ENCODE peak calls at places on chromosome 1, in nine cellular contexts. One of them, this sample, is unnamed.

GRCh38 chr1:186681806-186682205 is 1.6 kb upstream of the PTGS2 start:
- DNase-seq in prostate gland: no peak
- DNase-seq in B cell: no peak
- DNase-seq in lung: no peak
- DNase-seq in lower lobe of right lung: no peak
- DNase-seq in IMR-90: peak
- DNase-seq in upper lobe of right lung: no peak
- DNase-seq in neural crest cell: no peak
- DNase-seq in endothelial cell: no peak
- DNase-seq in this sample: no peak

GRCh38 chr1:30758785-30759380 is 1.3 kb upstream of the LAPTM5 start:
- DNase-seq in prostate gland: no peak
- DNase-seq in B cell: no peak
- DNase-seq in lung: no peak
- DNase-seq in lower lobe of right lung: no peak
- DNase-seq in IMR-90: no peak
- DNase-seq in upper lobe of right lung: no peak
- DNase-seq in neural crest cell: no peak
- DNase-seq in endothelial cell: no peak
- DNase-seq in this sample: peak

GRCh38 chr1:185528084-185528656 is 206.0 kb upstream of the HMCN1 start:
- DNase-seq in prostate gland: no peak
- DNase-seq in B cell: no peak
- DNase-seq in lung: no peak
- DNase-seq in lower lobe of right lung: no peak
- DNase-seq in IMR-90: no peak
- DNase-seq in upper lobe of right lung: no peak
- DNase-seq in neural crest cell: no peak
- DNase-seq in endothelial cell: no peak
- DNase-seq in this sample: no peak

GRCh38 chr1:111778541-111779051 is 22.9 kb downstream of the DDX20 start:
- DNase-seq in prostate gland: no peak
- DNase-seq in B cell: no peak
- DNase-seq in lung: no peak
- DNase-seq in lower lobe of right lung: no peak
- DNase-seq in IMR-90: no peak
- DNase-seq in upper lobe of right lung: no peak
- DNase-seq in neural crest cell: no peak
- DNase-seq in endothelial cell: no peak
- DNase-seq in this sample: no peak

GRCh38 chr1:26694597-26695416 is 1.0 kb upstream of the ARID1A start:
- DNase-seq in prostate gland: no peak
- DNase-seq in B cell: no peak
- DNase-seq in lung: no peak
- DNase-seq in lower lobe of right lung: no peak
- DNase-seq in IMR-90: no peak
- DNase-seq in upper lobe of right lung: no peak
- DNase-seq in neural crest cell: no peak
- DNase-seq in endothelial cell: no peak
- DNase-seq in this sample: peak

GRCh38 chr1:214928574-214928973 is 154.0 kb upstream of the KCNK2 start:
- DNase-seq in prostate gland: no peak
- DNase-seq in B cell: no peak
- DNase-seq in lung: no peak
- DNase-seq in lower lobe of right lung: no peak
- DNase-seq in IMR-90: no peak
- DNase-seq in upper lobe of right lung: no peak
- DNase-seq in neural crest cell: no peak
- DNase-seq in endothelial cell: no peak
- DNase-seq in this sample: no peak

GRCh38 chr1:218815076-218815475 is 358.6 kb upstream of the LYPLAL1 start:
- DNase-seq in prostate gland: no peak
- DNase-seq in B cell: no peak
- DNase-seq in lung: no peak
- DNase-seq in lower lobe of right lung: no peak
- DNase-seq in IMR-90: no peak
- DNase-seq in upper lobe of right lung: no peak
- DNase-seq in neural crest cell: no peak
- DNase-seq in endothelial cell: no peak
- DNase-seq in this sample: no peak

GRCh38 chr1:10692401-10693021 is 103.9 kb downstream of the CASZ1 start:
- DNase-seq in prostate gland: peak
- DNase-seq in B cell: peak
- DNase-seq in lung: peak
- DNase-seq in lower lobe of right lung: peak
- DNase-seq in IMR-90: no peak
- DNase-seq in upper lobe of right lung: peak
- DNase-seq in neural crest cell: no peak
- DNase-seq in endothelial cell: peak
- DNase-seq in this sample: peak

GRCh38 chr1:7322912-7323311 is 448.2 kb upstream of the VAMP3 start:
- DNase-seq in prostate gland: no peak
- DNase-seq in B cell: no peak
- DNase-seq in lung: no peak
- DNase-seq in lower lobe of right lung: no peak
- DNase-seq in IMR-90: no peak
- DNase-seq in upper lobe of right lung: no peak
- DNase-seq in neural crest cell: no peak
- DNase-seq in endothelial cell: no peak
- DNase-seq in this sample: no peak

GRCh38 chr1:4674676-4675075 is 20.3 kb downstream of the AJAP1 start:
- DNase-seq in prostate gland: no peak
- DNase-seq in B cell: no peak
- DNase-seq in lung: no peak
- DNase-seq in lower lobe of right lung: no peak
- DNase-seq in IMR-90: no peak
- DNase-seq in upper lobe of right lung: no peak
- DNase-seq in neural crest cell: no peak
- DNase-seq in endothelial cell: no peak
- DNase-seq in this sample: no peak

GRCh38 chr1:223123238-223123976 is 19.6 kb downstream of the TLR5 start:
- DNase-seq in prostate gland: peak
- DNase-seq in B cell: peak
- DNase-seq in lung: peak
- DNase-seq in lower lobe of right lung: peak
- DNase-seq in IMR-90: peak
- DNase-seq in upper lobe of right lung: peak
- DNase-seq in neural crest cell: peak
- DNase-seq in endothelial cell: peak
- DNase-seq in this sample: peak

GRCh38 chr1:177432897-177433296 is 262.1 kb downstream of the BRINP2 start:
- DNase-seq in prostate gland: no peak
- DNase-seq in B cell: no peak
- DNase-seq in lung: no peak
- DNase-seq in lower lobe of right lung: no peak
- DNase-seq in IMR-90: peak
- DNase-seq in upper lobe of right lung: no peak
- DNase-seq in neural crest cell: no peak
- DNase-seq in endothelial cell: no peak
- DNase-seq in this sample: no peak

GRCh38 chr1:241336335-241336734 is 20.7 kb downstream of the RGS7 start:
- DNase-seq in prostate gland: no peak
- DNase-seq in B cell: no peak
- DNase-seq in lung: no peak
- DNase-seq in lower lobe of right lung: no peak
- DNase-seq in IMR-90: peak
- DNase-seq in upper lobe of right lung: no peak
- DNase-seq in neural crest cell: no peak
- DNase-seq in endothelial cell: no peak
- DNase-seq in this sample: no peak

GRCh38 chr1:2136836-2137235 is 57.7 kb downstream of the FAAP20 start:
- DNase-seq in prostate gland: no peak
- DNase-seq in B cell: no peak
- DNase-seq in lung: no peak
- DNase-seq in lower lobe of right lung: peak
- DNase-seq in IMR-90: no peak
- DNase-seq in upper lobe of right lung: no peak
- DNase-seq in neural crest cell: no peak
- DNase-seq in endothelial cell: no peak
- DNase-seq in this sample: no peak

GRCh38 chr1:228982637-228983036 is 247.4 kb downstream of the RHOU start:
- DNase-seq in prostate gland: no peak
- DNase-seq in B cell: no peak
- DNase-seq in lung: no peak
- DNase-seq in lower lobe of right lung: no peak
- DNase-seq in IMR-90: no peak
- DNase-seq in upper lobe of right lung: no peak
- DNase-seq in neural crest cell: no peak
- DNase-seq in endothelial cell: no peak
- DNase-seq in this sample: no peak

GRCh38 chr1:180157108-180157507 is 2.4 kb downstream of the QSOX1 start:
- DNase-seq in prostate gland: no peak
- DNase-seq in B cell: no peak
- DNase-seq in lung: no peak
- DNase-seq in lower lobe of right lung: no peak
- DNase-seq in IMR-90: peak
- DNase-seq in upper lobe of right lung: no peak
- DNase-seq in neural crest cell: no peak
- DNase-seq in endothelial cell: no peak
- DNase-seq in this sample: no peak

GRCh38 chr1:235207202-235207565 is 46.1 kb upstream of the RBM34 start:
- DNase-seq in prostate gland: no peak
- DNase-seq in B cell: no peak
- DNase-seq in lung: no peak
- DNase-seq in lower lobe of right lung: no peak
- DNase-seq in IMR-90: no peak
- DNase-seq in upper lobe of right lung: no peak
- DNase-seq in neural crest cell: no peak
- DNase-seq in endothelial cell: no peak
- DNase-seq in this sample: peak

GRCh38 chr1:244735404-244735803 is 82.5 kb downstream of the DESI2 start:
- DNase-seq in prostate gland: no peak
- DNase-seq in B cell: peak
- DNase-seq in lung: no peak
- DNase-seq in lower lobe of right lung: no peak
- DNase-seq in IMR-90: peak
- DNase-seq in upper lobe of right lung: no peak
- DNase-seq in neural crest cell: no peak
- DNase-seq in endothelial cell: no peak
- DNase-seq in this sample: peak

GRCh38 chr1:205972081-205972480 is 28.8 kb upstream of the SLC26A9 start:
- DNase-seq in prostate gland: no peak
- DNase-seq in B cell: no peak
- DNase-seq in lung: no peak
- DNase-seq in lower lobe of right lung: no peak
- DNase-seq in IMR-90: no peak
- DNase-seq in upper lobe of right lung: peak
- DNase-seq in neural crest cell: no peak
- DNase-seq in endothelial cell: no peak
- DNase-seq in this sample: no peak

DNA sequence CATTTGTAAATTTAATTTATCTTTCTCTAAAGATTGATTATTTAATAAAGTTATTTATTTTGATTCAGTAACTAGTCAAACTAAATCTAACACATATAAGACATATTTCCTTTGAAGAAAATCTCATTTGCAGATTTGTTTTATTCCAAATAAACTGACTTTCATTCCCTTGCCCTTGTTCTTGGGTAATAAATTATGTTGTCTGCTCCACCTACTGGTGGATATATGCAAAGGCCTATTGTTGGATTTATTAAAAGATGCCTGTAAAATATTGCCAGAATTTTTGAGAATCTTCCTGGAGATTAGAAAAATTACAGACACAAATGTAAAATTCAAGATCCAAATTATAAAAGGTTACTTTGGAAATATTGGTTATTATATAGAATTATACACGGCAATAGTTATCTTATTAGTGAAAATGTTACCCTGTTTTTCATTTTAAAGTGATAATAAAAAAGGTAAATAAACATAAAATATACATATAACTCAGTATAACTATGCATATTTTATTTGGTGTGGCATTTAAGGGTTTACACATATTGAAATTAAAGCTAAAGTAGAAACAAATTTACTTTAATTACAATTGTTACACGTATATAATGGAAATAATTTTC is 116.1 kb downstream of the SPATA17 start:
- DNase-seq in prostate gland: no peak
- DNase-seq in B cell: peak
- DNase-seq in lung: no peak
- DNase-seq in lower lobe of right lung: no peak
- DNase-seq in IMR-90: peak
- DNase-seq in upper lobe of right lung: no peak
- DNase-seq in neural crest cell: no peak
- DNase-seq in endothelial cell: no peak
- DNase-seq in this sample: no peak
- TF ChIP-seq CTCF in prostate gland: peak
- TF ChIP-seq CTCF in B cell: peak
- TF ChIP-seq CTCF in lung: peak
- TF ChIP-seq CTCF in lower lobe of right lung: peak
- TF ChIP-seq CTCF in IMR-90: peak
- TF ChIP-seq CTCF in upper lobe of right lung: peak
- TF ChIP-seq CTCF in neural crest cell: peak
- TF ChIP-seq CTCF in endothelial cell: peak
- TF ChIP-seq CTCF in this sample: peak

DNA sequence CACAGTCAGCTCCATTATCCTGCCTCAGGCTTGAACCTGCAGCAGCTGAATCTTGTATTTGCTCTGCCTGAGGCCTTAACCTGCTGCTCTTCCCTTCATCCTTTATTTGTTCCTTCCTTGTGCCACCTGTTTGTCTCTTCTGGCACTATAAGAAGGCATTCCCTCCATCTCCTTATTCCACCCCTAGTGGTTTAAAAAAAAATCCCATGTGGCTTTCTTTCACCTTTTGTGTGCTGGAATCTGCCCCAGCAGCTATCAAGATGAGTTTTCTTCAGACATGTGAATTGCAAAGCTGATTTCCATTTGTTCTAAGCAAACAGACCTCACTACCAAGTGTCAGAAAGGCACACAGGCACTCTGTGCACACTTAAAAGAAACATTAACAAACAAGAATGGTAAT is 294.6 kb downstream of the TTLL7 start:
- DNase-seq in prostate gland: no peak
- DNase-seq in B cell: no peak
- DNase-seq in lung: no peak
- DNase-seq in lower lobe of right lung: no peak
- DNase-seq in IMR-90: no peak
- DNase-seq in upper lobe of right lung: no peak
- DNase-seq in neural crest cell: no peak
- DNase-seq in endothelial cell: no peak
- DNase-seq in this sample: no peak
- TF ChIP-seq CTCF in prostate gland: no peak
- TF ChIP-seq CTCF in B cell: no peak
- TF ChIP-seq CTCF in lung: no peak
- TF ChIP-seq CTCF in lower lobe of right lung: no peak
- TF ChIP-seq CTCF in IMR-90: no peak
- TF ChIP-seq CTCF in upper lobe of right lung: no peak
- TF ChIP-seq CTCF in neural crest cell: peak
- TF ChIP-seq CTCF in endothelial cell: no peak
- TF ChIP-seq CTCF in this sample: no peak

GRCh38 chr1:65949230-65949626 is 156.5 kb downstream of the PDE4B start:
- DNase-seq in prostate gland: no peak
- DNase-seq in B cell: no peak
- DNase-seq in lung: no peak
- DNase-seq in lower lobe of right lung: no peak
- DNase-seq in IMR-90: no peak
- DNase-seq in upper lobe of right lung: no peak
- DNase-seq in neural crest cell: no peak
- DNase-seq in endothelial cell: no peak
- DNase-seq in this sample: no peak
- TF ChIP-seq CTCF in prostate gland: no peak
- TF ChIP-seq CTCF in B cell: no peak
- TF ChIP-seq CTCF in lung: no peak
- TF ChIP-seq CTCF in lower lobe of right lung: no peak
- TF ChIP-seq CTCF in IMR-90: no peak
- TF ChIP-seq CTCF in upper lobe of right lung: no peak
- TF ChIP-seq CTCF in neural crest cell: no peak
- TF ChIP-seq CTCF in endothelial cell: no peak
- TF ChIP-seq CTCF in this sample: no peak

GRCh38 chr1:202005958-202006357 is 4.4 kb upstream of the ELF3 start:
- DNase-seq in prostate gland: no peak
- DNase-seq in B cell: no peak
- DNase-seq in lung: no peak
- DNase-seq in lower lobe of right lung: no peak
- DNase-seq in IMR-90: no peak
- DNase-seq in upper lobe of right lung: no peak
- DNase-seq in neural crest cell: no peak
- DNase-seq in endothelial cell: no peak
- DNase-seq in this sample: no peak
- TF ChIP-seq CTCF in prostate gland: peak
- TF ChIP-seq CTCF in B cell: no peak
- TF ChIP-seq CTCF in lung: no peak
- TF ChIP-seq CTCF in lower lobe of right lung: no peak
- TF ChIP-seq CTCF in IMR-90: peak
- TF ChIP-seq CTCF in upper lobe of right lung: peak
- TF ChIP-seq CTCF in neural crest cell: peak
- TF ChIP-seq CTCF in endothelial cell: peak
- TF ChIP-seq CTCF in this sample: no peak